ENCODE peak calls at places on chromosomes 5 and 9, in eight cellular contexts. A, D, E, C, Y, W, V and O are unnamed samples.
A peak's percentile ranks its signal among the peaks of the same experiment; 100 is the strongest.

GRCh38 chr5:77138981-77139380 is 51.9 kb upstream of the ZBED3 start:
- DNase-seq in A (no peak), D (no peak), E (no peak), C (no peak), Y (no peak), W (no peak), V (no peak), O (no peak)

GRCh38 chr9:129487307-129487657 is 133.6 kb downstream of the C9orf50 start:
- DNase-seq in A (no peak), D (no peak), E (no peak), C (no peak), Y (no peak), W (no peak), V (no peak), O (no peak)

GRCh38 chr9:27033815-27034403 is 28.4 kb upstream of the LRRC19 start:
- DNase-seq in A (peak; percentile 39), D (no peak), E (peak; percentile 68), C (peak; percentile 12), Y (peak; percentile 93), W (peak; percentile 18), V (peak; percentile 17), O (no peak)

GRCh38 chr9:87436694-87437093 is 61.0 kb upstream of the DAPK1 start:
- DNase-seq in A (no peak), D (no peak), E (no peak), C (no peak), Y (no peak), W (no peak), V (no peak), O (no peak)

GRCh38 chr9:130122465-130122864 is 49.7 kb upstream of the NCS1 start:
- DNase-seq in A (no peak), D (no peak), E (no peak), C (peak; percentile 64), Y (no peak), W (no peak), V (no peak), O (no peak)

GRCh38 chr5:132227485-132228240 is at the start of gene P4HA2:
- DNase-seq in A (no peak), D (peak; percentile 29), E (peak; percentile 73), C (peak; percentile 74), Y (peak; percentile 85), W (no peak), V (no peak), O (no peak)

GRCh38 chr5:33601881-33602280 is 161.1 kb downstream of the TARS1 start:
- DNase-seq in A (no peak), D (no peak), E (no peak), C (no peak), Y (no peak), W (no peak), V (no peak), O (peak; percentile 59)

GRCh38 chr9:127417130-127418036 is 6.8 kb upstream of the ZNF79 start:
- DNase-seq in A (no peak), D (no peak), E (no peak), C (peak; percentile 49), Y (no peak), W (no peak), V (no peak), O (no peak)

GRCh38 chr9:105233836-105234235 is 10.6 kb upstream of the SLC44A1 start:
- DNase-seq in A (no peak), D (no peak), E (no peak), C (no peak), Y (no peak), W (no peak), V (no peak), O (peak; percentile 12)

GRCh38 chr9:99347556-99347955 is 125.5 kb downstream of the SEC61B start:
- DNase-seq in A (no peak), D (no peak), E (no peak), C (no peak), Y (no peak), W (no peak), V (no peak), O (no peak)

GRCh38 chr5:148910686-148911361 is 84.4 kb downstream of the ADRB2 start:
- DNase-seq in A (no peak), D (no peak), E (no peak), C (peak; percentile 84), Y (peak; percentile 93), W (no peak), V (peak; percentile 87), O (no peak)